ENCODE peak calls at places on chromosomes 2 and 18, in five cellular contexts. One of them, this sample, is unnamed.

GRCh38 chr2:33673937-33674336 is 74.8 kb upstream of the FAM98A start:
- DNase-seq in GM12878: no peak
- DNase-seq in AG04450: no peak
- DNase-seq in activated naive CD8-positive, alpha-beta T cell treated with anti-CD3 and anti-CD28 coated beads, Interleukin-2, amount 50 U/mL, for 24 hours: no peak
- DNase-seq in NCI-H2029: no peak
- DNase-seq in this sample: no peak

GRCh38 chr2:171564463-171564862 is 42.2 kb downstream of the CYBRD1 start:
- DNase-seq in NCI-H2029: no peak
- DNase-seq in GM12878: no peak
- DNase-seq in activated naive CD8-positive, alpha-beta T cell treated with anti-CD3 and anti-CD28 coated beads, Interleukin-2, amount 50 U/mL, for 24 hours: no peak
- DNase-seq in AG04450: peak
- DNase-seq in this sample: no peak

GRCh38 chr2:99775585-99775984 is 285.8 kb upstream of the REV1 start:
- DNase-seq in GM12878: no peak
- DNase-seq in NCI-H2029: no peak
- DNase-seq in activated naive CD8-positive, alpha-beta T cell treated with anti-CD3 and anti-CD28 coated beads, Interleukin-2, amount 50 U/mL, for 24 hours: no peak
- DNase-seq in AG04450: peak
- DNase-seq in this sample: no peak

GRCh38 chr2:148914463-148914862 is 39.4 kb downstream of the KIF5C start:
- DNase-seq in activated naive CD8-positive, alpha-beta T cell treated with anti-CD3 and anti-CD28 coated beads, Interleukin-2, amount 50 U/mL, for 24 hours: no peak
- DNase-seq in AG04450: no peak
- DNase-seq in GM12878: no peak
- DNase-seq in NCI-H2029: peak
- DNase-seq in this sample: no peak

GRCh38 chr2:134796373-134796772 is 42.0 kb upstream of the ACMSD start:
- DNase-seq in GM12878: no peak
- DNase-seq in NCI-H2029: no peak
- DNase-seq in activated naive CD8-positive, alpha-beta T cell treated with anti-CD3 and anti-CD28 coated beads, Interleukin-2, amount 50 U/mL, for 24 hours: no peak
- DNase-seq in AG04450: no peak
- DNase-seq in this sample: no peak

GRCh38 chr2:173500953-173501352 is 146.3 kb downstream of the CDCA7 start:
- DNase-seq in AG04450: no peak
- DNase-seq in activated naive CD8-positive, alpha-beta T cell treated with anti-CD3 and anti-CD28 coated beads, Interleukin-2, amount 50 U/mL, for 24 hours: no peak
- DNase-seq in GM12878: no peak
- DNase-seq in NCI-H2029: no peak
- DNase-seq in this sample: no peak

GRCh38 chr18:35939166-35939565 is 33.3 kb upstream of the RMP24 start:
- DNase-seq in NCI-H2029: no peak
- DNase-seq in GM12878: no peak
- DNase-seq in activated naive CD8-positive, alpha-beta T cell treated with anti-CD3 and anti-CD28 coated beads, Interleukin-2, amount 50 U/mL, for 24 hours: no peak
- DNase-seq in AG04450: no peak
- DNase-seq in this sample: peak

GRCh38 chr2:33425156-33425555 is 51.3 kb upstream of the RASGRP3 start:
- DNase-seq in GM12878: no peak
- DNase-seq in AG04450: no peak
- DNase-seq in NCI-H2029: no peak
- DNase-seq in activated naive CD8-positive, alpha-beta T cell treated with anti-CD3 and anti-CD28 coated beads, Interleukin-2, amount 50 U/mL, for 24 hours: no peak
- DNase-seq in this sample: no peak

GRCh38 chr2:207088839-207089238 is 76.9 kb downstream of the KLF7 start:
- DNase-seq in GM12878: no peak
- DNase-seq in AG04450: no peak
- DNase-seq in NCI-H2029: peak
- DNase-seq in activated naive CD8-positive, alpha-beta T cell treated with anti-CD3 and anti-CD28 coated beads, Interleukin-2, amount 50 U/mL, for 24 hours: no peak
- DNase-seq in this sample: no peak

GRCh38 chr18:29160123-29160522 is 983.2 kb upstream of the CDH2 start:
- DNase-seq in activated naive CD8-positive, alpha-beta T cell treated with anti-CD3 and anti-CD28 coated beads, Interleukin-2, amount 50 U/mL, for 24 hours: no peak
- DNase-seq in GM12878: no peak
- DNase-seq in NCI-H2029: peak
- DNase-seq in AG04450: no peak
- DNase-seq in this sample: no peak

GRCh38 chr18:21484851-21485636 is 115.5 kb downstream of the ESCO1 start:
- DNase-seq in activated naive CD8-positive, alpha-beta T cell treated with anti-CD3 and anti-CD28 coated beads, Interleukin-2, amount 50 U/mL, for 24 hours: no peak
- DNase-seq in GM12878: no peak
- DNase-seq in AG04450: no peak
- DNase-seq in NCI-H2029: no peak
- DNase-seq in this sample: no peak

GRCh38 chr2:85887566-85888019 is 1.2 kb downstream of the ST3GAL5 start:
- DNase-seq in activated naive CD8-positive, alpha-beta T cell treated with anti-CD3 and anti-CD28 coated beads, Interleukin-2, amount 50 U/mL, for 24 hours: peak
- DNase-seq in GM12878: no peak
- DNase-seq in AG04450: no peak
- DNase-seq in NCI-H2029: no peak
- DNase-seq in this sample: peak

This sample was measured in endothelial cell.